ENCODE peak calls at places on chromosomes 4 and X, in five cellular contexts. F is hepatocyte, U is PC-3, D is PC-9, J is MM.1S. Z is an unnamed sample. For H3K9me2, the result is how much of the 10 kb centered on the place peaks cover.

GRCh38 chrX:19794690-19795089 is 92.7 kb downstream of the SH3KBP1 start:
- DNase-seq in D (no peak), U (peak), F (no peak), J (no peak), Z (no peak)

GRCh38 chrX:65744965-65745364 is 77.5 kb downstream of the MSN start:
- DNase-seq in F (no peak), J (no peak), D (no peak), U (peak), Z (no peak)

GRCh38 chrX:52271212-52271611 is 86.5 kb downstream of the MAGED4 start:
- DNase-seq in D (no peak), J (peak), F (peak), U (peak), Z (peak)

GRCh38 chr4:174663254-174663653 is 141.0 kb upstream of the HPGD start:
- DNase-seq in F (no peak), J (no peak), D (no peak), U (peak), Z (no peak)

GRCh38 chr4:3520796-3521600 is 11.2 kb downstream of the LRPAP1 start:
- DNase-seq in F (no peak), J (no peak), D (no peak), U (no peak), Z (no peak)

GRCh38 chrX:50567636-50568035 is 97.0 kb upstream of the DGKK start:
- DNase-seq in J (no peak), U (no peak), F (no peak), D (no peak), Z (no peak)

GRCh38 chr4:6271206-6271605 is 1.6 kb downstream of the WFS1 start:
- DNase-seq in J (no peak), U (no peak), D (no peak), F (no peak), Z (no peak)

GRCh38 chr4:151561551-151562256 is 152.7 kb downstream of the FHIP1A start:
- DNase-seq in J (no peak), D (no peak), F (no peak), U (peak), Z (no peak)

DNA sequence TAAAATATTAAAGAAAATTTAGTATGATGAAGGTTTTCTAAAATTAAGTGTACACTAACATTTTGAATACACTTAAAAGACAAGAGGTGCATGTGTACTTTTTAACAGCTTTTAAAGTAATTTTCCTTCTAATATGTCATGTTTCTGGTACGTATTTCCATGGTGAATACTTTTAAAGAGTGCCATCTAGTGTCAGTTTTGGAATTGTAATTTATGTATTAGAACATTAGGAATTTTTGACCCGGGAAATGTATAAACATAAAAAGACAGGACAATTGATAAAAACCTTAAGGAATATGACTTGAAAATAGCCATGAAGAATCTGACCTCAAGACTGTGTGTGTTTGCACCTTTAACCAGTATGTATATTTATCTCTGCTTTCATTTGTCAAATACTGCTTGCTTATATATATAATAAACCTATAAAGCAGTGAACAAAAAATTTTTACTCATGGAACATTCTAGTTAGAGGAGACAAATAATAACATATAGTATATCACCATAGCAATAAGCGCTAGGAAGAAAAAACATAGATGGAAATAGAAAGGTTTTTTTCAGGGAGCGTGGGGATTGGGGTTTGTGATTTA is 7.2 kb downstream of the GSTCD start:
- DNase-seq in F (peak), J (peak), U (peak), D (no peak), Z (peak)
- H3K4me3 ChIP-seq in F (no peak), J (no peak), U (no peak), D (no peak), Z (no peak)

GRCh38 chr4:119237201-119237600 is 24.7 kb downstream of the USP53 start:
- DNase-seq in F (no peak), U (no peak), J (no peak), D (no peak), Z (no peak)
- H3K9me2 ChIP-seq in F (under half), U (under half), J (under half), D (under half), Z (under half)

GRCh38 chr4:168923526-168924194 is 86.4 kb downstream of the CBR4 start:
- DNase-seq in J (peak), U (peak), D (peak), F (peak), Z (peak)
- TF ChIP-seq CTCF in J (peak), U (peak), D (peak), F (peak), Z (peak)

DNA sequence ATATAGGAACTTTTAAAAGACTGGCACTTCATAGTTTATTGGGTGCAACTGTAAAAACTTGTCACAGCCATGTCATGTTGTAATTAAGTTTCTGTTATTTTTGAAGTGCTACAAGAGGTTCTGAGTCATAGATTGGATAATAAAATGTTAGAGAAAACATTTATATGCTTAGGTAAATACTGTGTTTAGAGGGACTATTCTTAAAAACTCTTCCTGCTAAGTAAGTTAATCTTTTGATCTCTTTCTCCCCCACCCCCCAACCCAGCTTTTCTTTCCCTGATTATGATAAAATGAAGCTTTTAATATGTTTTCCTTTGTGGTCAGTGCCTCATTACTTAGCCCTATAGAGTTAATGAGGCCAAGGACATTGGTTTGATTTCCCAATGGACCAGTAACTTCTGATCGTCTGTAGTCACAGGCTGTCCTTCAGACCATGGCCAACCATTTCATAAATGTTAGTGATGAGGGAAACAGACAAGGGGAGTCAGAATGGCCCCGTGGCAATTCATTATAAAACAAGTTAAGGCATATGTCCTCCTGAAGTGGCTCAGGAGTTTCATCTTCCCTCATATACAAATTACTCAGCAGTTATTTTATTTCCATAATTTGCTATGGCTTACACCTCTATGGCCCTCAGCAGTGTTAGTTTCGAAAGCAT is 3.9 kb upstream of the PDLIM5 start:
- DNase-seq in D (no peak), U (peak), F (no peak), J (no peak), Z (no peak)
- H3K4me3 ChIP-seq in D (no peak), U (no peak), F (no peak), J (no peak), Z (no peak)

DNA sequence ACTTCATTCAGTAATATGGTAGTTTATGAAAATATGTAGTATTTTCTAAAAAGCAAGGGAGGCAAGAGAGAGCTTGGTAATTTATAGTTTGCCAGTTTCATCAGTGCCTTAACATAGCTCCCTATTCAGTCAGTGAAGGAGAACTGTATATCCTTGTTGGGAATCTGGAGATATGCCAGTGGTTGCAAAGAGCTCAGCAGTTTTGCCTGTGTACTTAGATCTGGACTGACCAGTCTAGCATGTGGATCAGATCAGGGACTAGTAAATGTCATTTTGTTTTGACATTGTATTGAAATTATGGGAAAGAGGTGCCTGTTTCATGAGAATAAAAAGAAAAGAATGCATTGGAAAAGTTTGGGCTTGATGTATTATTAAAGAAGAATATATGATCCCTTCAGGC is 88.6 kb downstream of the ZIC3 start:
- DNase-seq in F (no peak), U (no peak), J (no peak), D (no peak), Z (no peak)
- H3K9me2 ChIP-seq in F (under half), U (under half), J (under half), D (under half), Z (under half)

GRCh38 chrX:105210258-105210657 is 10.2 kb downstream of the TEX13A start:
- DNase-seq in U (peak), J (no peak), F (no peak), D (no peak), Z (no peak)
- TF ChIP-seq CTCF in U (peak), J (no peak), F (no peak), D (peak), Z (peak)

DNA sequence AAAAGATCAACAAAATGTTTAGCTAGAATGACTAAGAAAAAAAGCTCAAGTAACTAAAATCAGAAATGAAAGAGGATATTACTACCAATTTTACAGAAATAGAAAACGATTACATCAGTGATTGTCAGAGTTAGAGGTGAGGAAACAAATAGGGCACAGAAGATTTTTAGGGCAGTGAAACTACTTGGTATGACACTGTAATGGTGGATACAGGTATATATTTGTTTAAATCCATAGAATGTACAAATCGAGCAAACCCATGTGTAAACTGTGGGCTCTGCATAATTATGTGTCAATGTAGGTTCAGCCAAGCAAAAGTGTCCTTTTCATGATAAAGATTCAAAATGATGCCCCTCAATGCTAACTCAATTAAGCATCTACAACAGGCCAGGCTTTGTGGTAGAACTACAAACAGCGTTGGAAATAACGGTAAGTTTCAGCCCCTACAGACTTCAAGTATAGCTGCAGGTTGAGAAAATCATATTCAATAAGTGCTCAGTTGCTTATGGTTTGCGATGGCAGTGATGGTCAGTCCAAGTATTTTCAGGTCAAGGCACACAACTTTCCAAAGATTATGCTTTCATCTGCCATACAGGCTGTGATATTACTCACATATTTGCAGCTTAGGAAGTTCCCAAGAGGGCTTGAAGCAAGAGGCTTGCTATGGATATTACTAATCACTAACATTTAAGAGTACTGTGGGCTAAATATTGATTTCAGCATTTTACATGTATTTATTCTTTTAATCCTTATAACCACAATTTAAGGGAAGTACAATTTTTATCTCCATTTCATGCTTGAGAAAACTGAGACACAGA is 158.6 kb downstream of the TET2 start:
- DNase-seq in D (no peak), F (no peak), J (peak), U (no peak), Z (no peak)
- H3K4me3 ChIP-seq in D (no peak), F (no peak), J (peak), U (no peak), Z (no peak)

GRCh38 chr4:149499726-149500125 is 315.9 kb downstream of the IQCM start:
- DNase-seq in J (no peak), F (no peak), U (no peak), D (no peak), Z (no peak)
- H3K9me2 ChIP-seq in J (under half), F (under half), U (under half), D (under half), Z (under half)

DNA sequence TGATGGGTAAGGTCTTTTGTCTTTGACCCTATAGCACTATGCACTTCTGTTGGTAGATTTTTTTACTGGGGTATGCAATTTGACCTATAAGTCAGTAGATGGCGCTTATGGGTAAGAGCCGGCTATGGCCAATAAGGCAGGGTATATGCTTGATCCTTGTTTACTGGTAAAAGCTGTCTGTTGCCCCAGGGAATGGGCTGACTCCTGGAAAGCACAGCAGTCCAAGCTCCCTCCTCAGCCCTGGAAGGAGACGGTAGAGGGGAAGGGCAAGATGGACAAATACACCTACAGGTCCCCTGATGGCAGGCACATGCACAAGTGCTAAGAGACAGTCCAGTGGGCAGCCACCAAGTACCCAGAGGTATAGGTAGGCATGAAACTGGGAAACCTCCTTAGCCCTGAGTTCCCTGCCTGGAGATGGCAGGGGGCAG is 63.7 kb downstream of the ADAMTS3 start:
- DNase-seq in J (peak), F (peak), D (peak), U (peak), Z (peak)
- TF ChIP-seq CTCF in J (peak), F (peak), D (peak), U (peak), Z (peak)

Z was measured in OCI-LY7.